ENCODE peak calls at places on chromosome 7, in four cellular contexts. R is astrocyte of the cerebellum, X is endothelial cell, I is keratinocyte. C is an unnamed sample.

GRCh38 chr7:30923009-30923773 is 11.5 kb downstream of the AQP1 start:
- DNase-seq in R (no peak), X (peak; percentile 1), I (no peak), C (peak; percentile 0)

GRCh38 chr7:40815512-40815911 is 680.7 kb downstream of the SUGCT start:
- DNase-seq in R (no peak), X (no peak), I (peak; percentile 33), C (no peak)

GRCh38 chr7:96710544-96710943 is 898 bp upstream of the SEM1 start:
- DNase-seq in R (no peak), X (no peak), I (no peak), C (no peak)

GRCh38 chr7:11317766-11318165 is 344.1 kb downstream of the PHF14 start:
- DNase-seq in R (no peak), X (no peak), I (no peak), C (no peak)

GRCh38 chr7:141014091-141014490 is 661 bp downstream of the MRPS33 start:
- DNase-seq in R (peak; percentile 8), X (no peak), I (no peak), C (no peak)

GRCh38 chr7:24572421-24573007 is 738 bp upstream of the PALS2 start:
- DNase-seq in R (peak; percentile 33), X (peak; percentile 9), I (peak; percentile 48), C (peak; percentile 53)

GRCh38 chr7:106841896-106842390 is 23.1 kb upstream of the PIK3CG start:
- DNase-seq in R (no peak), X (no peak), I (no peak), C (no peak)

GRCh38 chr7:30473393-30473775 is 5.2 kb downstream of the NOD1 start:
- DNase-seq in R (no peak), X (no peak), I (no peak), C (no peak)

GRCh38 chr7:143456992-143457793 is 13.9 kb downstream of the TAS2R60 start:
- DNase-seq in R (no peak), X (no peak), I (no peak), C (no peak)

GRCh38 chr7:43869898-43870240 is 552 bp upstream of the MRPS24 start:
- DNase-seq in R (peak; percentile 73), X (no peak), I (peak; percentile 61), C (peak; percentile 53)

GRCh38 chr7:158567153-158567603 is 20.4 kb downstream of the PTPRN2 start:
- DNase-seq in R (no peak), X (no peak), I (no peak), C (no peak)

GRCh38 chr7:105198223-105198622 is 184.2 kb downstream of the KMT2E start:
- DNase-seq in R (peak; percentile 98), X (no peak), I (no peak), C (no peak)

GRCh38 chr7:81232084-81232799 is 313.4 kb upstream of the SEMA3C start:
- DNase-seq in R (no peak), X (no peak), I (no peak), C (no peak)

GRCh38 chr7:134153493-134154093 is 26.5 kb downstream of the LRGUK start:
- DNase-seq in R (no peak), X (no peak), I (no peak), C (no peak)

GRCh38 chr7:2803755-2804154 is 40.4 kb downstream of the GNA12 start:
- DNase-seq in R (no peak), X (no peak), I (no peak), C (no peak)

GRCh38 chr7:130932667-130933432 is 198.8 kb upstream of the KLF14 start:
- DNase-seq in R (no peak), X (no peak), I (no peak), C (no peak)

GRCh38 chr7:114910787-114911186 is 11.1 kb upstream of the MDFIC start:
- DNase-seq in R (no peak), X (no peak), I (no peak), C (no peak)

GRCh38 chr7:1663857-1664651 is 6.0 kb upstream of the ELFN1 start:
- DNase-seq in R (no peak), X (peak; percentile 34), I (no peak), C (peak; percentile 7)

DNA sequence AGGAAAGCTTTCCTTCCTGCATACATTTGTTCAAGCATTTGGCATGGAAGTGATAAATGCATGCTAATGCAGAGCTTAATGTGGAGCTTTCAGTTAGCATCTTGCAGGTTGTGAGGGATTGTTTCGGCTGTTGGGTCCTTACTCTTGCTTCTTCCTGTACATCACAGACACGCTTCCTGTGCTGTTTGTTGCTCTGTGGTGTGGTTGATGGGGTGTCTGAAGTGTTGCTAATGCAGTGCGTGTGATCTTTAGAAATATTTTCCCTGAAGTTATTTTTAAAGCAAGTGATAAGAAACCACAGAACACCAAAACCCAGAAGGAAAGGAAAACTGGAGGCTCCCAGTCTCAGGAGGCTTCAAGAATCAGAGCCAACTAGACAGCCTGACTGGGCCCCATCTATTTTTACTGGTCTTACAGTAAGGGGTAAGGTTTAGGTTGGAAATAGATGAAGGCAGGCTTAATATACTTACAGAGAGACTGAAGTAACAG is 143.1 kb downstream of the CHN2 start:
- DNase-seq in R (no peak), X (no peak), I (no peak), C (no peak)
- TF ChIP-seq CTCF in R (no peak), X (no peak), I (no peak), C (no peak)

GRCh38 chr7:93178213-93178612 is 30.0 kb upstream of the SAMD9L start:
- DNase-seq in R (no peak), X (no peak), I (no peak), C (no peak)
- TF ChIP-seq CTCF in R (no peak), X (no peak), I (no peak), C (no peak)

GRCh38 chr7:72007018-72007417 is 405.1 kb downstream of the CALN1 start:
- DNase-seq in R (no peak), X (no peak), I (no peak), C (no peak)
- TF ChIP-seq CTCF in R (no peak), X (no peak), I (no peak), C (no peak)

GRCh38 chr7:150378115-150378852 is 846 bp upstream of the ZNF775 start:
- DNase-seq in R (no peak), X (peak; percentile 77), I (peak; percentile 60), C (peak; percentile 76)
- TF ChIP-seq CTCF in R (peak; percentile 45), X (no peak), I (no peak), C (no peak)

C was measured in Calu3.